ENCODE peak calls at places on chromosomes 6 and 20, in four cellular contexts. G, S, Y and L are unnamed samples.

GRCh38 chr6:6700871-6701270 is 112.4 kb downstream of the LY86 start:
- ATAC-seq in Y (no peak), S (no peak), G (no peak), L (no peak)

GRCh38 chr6:13680448-13680968 is 31.1 kb downstream of the RANBP9 start:
- ATAC-seq in Y (no peak), G (no peak), S (no peak), L (no peak)

GRCh38 chr6:140779991-140780596 is 1352.6 kb upstream of the GJE1 start:
- ATAC-seq in S (no peak), G (no peak), Y (peak), L (peak)

GRCh38 chr20:63309261-63310071 is 16.5 kb downstream of the COL20A1 start:
- ATAC-seq in Y (peak), G (peak), S (peak), L (no peak)

GRCh38 chr6:31762356-31762755 is at the start of gene SAPCD1:
- ATAC-seq in S (no peak), G (no peak), Y (no peak), L (no peak)

GRCh38 chr20:49668181-49668877 is 45.3 kb downstream of the B4GALT5 start:
- ATAC-seq in G (peak), Y (no peak), S (peak), L (peak)

GRCh38 chr6:43181621-43181941 is 415 bp upstream of the CUL9 start:
- ATAC-seq in Y (no peak), S (no peak), G (no peak), L (no peak)

GRCh38 chr20:4916991-4917881 is 84.1 kb downstream of the SLC23A2 start:
- ATAC-seq in S (no peak), Y (peak), G (no peak), L (no peak)

GRCh38 chr6:118844915-118845314 is 49.0 kb upstream of the ASF1A start:
- ATAC-seq in G (peak), Y (no peak), S (peak), L (no peak)

GRCh38 chr20:8601542-8601912 is 467.4 kb upstream of the PLCB4 start:
- ATAC-seq in Y (no peak), G (peak), S (peak), L (peak)

GRCh38 chr6:32761084-32761483 is 2.2 kb downstream of the HLA-DQB2 start:
- ATAC-seq in S (peak), Y (no peak), G (no peak), L (peak)

GRCh38 chr6:43211960-43212359 is 17.3 kb downstream of the DNPH1 start:
- ATAC-seq in Y (peak), G (no peak), S (no peak), L (no peak)

GRCh38 chr20:47720636-47721427 is 64.4 kb downstream of the SULF2 start:
- ATAC-seq in Y (no peak), S (no peak), G (no peak), L (no peak)

GRCh38 chr6:111871725-111872520 is 1.3 kb downstream of the FYN start:
- ATAC-seq in S (no peak), Y (peak), G (no peak), L (no peak)

GRCh38 chr6:15399651-15400470 is 154.0 kb downstream of the JARID2 start:
- ATAC-seq in G (no peak), Y (no peak), S (no peak), L (no peak)

GRCh38 chr20:46588532-46589509 is 38.4 kb upstream of the OCSTAMP start:
- ATAC-seq in G (peak), Y (no peak), S (no peak), L (no peak)

GRCh38 chr6:122043421-122043820 is 356.0 kb upstream of the HSF2 start:
- ATAC-seq in G (peak), Y (no peak), S (no peak), L (no peak)